ENCODE peak calls at places on chromosomes 13 and 19, in eight cellular contexts. Q, Y, D, J, K, V, T and G are unnamed samples.

GRCh38 chr19:55082023-55082851 is 6.6 kb downstream of the EPS8L1 start:
- DNase-seq in Q (no peak), Y (peak), D (no peak), J (peak), K (no peak), V (no peak), T (peak), G (peak)

GRCh38 chr19:5131031-5131865 is 162.3 kb downstream of the KDM4B start:
- DNase-seq in Q (peak), Y (no peak), D (no peak), J (peak), K (no peak), V (no peak), T (peak), G (peak)

GRCh38 chr13:80945328-80945727 is 604.4 kb upstream of the SPRY2 start:
- DNase-seq in Q (no peak), Y (no peak), D (no peak), J (no peak), K (no peak), V (peak), T (no peak), G (no peak)

GRCh38 chr13:46137627-46138026 is 32.8 kb upstream of the CPB2 start:
- DNase-seq in Q (no peak), Y (no peak), D (no peak), J (no peak), K (no peak), V (no peak), T (no peak), G (no peak)

GRCh38 chr13:51644649-51645048 is 60.4 kb downstream of the WDFY2 start:
- DNase-seq in Q (no peak), Y (peak), D (no peak), J (no peak), K (no peak), V (no peak), T (no peak), G (no peak)

GRCh38 chr19:33339016-33339749 is 34.3 kb upstream of the CEBPG start:
- DNase-seq in Q (no peak), Y (no peak), D (no peak), J (no peak), K (no peak), V (no peak), T (no peak), G (no peak)

GRCh38 chr13:49690990-49691886 is at the start of gene EBPL:
- DNase-seq in Q (peak), Y (peak), D (peak), J (peak), K (no peak), V (peak), T (peak), G (peak)

GRCh38 chr13:41944229-41944628 is 16.7 kb downstream of the VWA8 start:
- DNase-seq in Q (no peak), Y (no peak), D (no peak), J (no peak), K (no peak), V (no peak), T (no peak), G (no peak)

GRCh38 chr19:15468675-15469512 is 4.5 kb upstream of the RASAL3 start:
- DNase-seq in Q (no peak), Y (no peak), D (no peak), J (no peak), K (no peak), V (no peak), T (no peak), G (no peak)

GRCh38 chr19:19026299-19026971 is 6.9 kb downstream of the SUGP2 start:
- DNase-seq in Q (no peak), Y (peak), D (no peak), J (no peak), K (no peak), V (no peak), T (no peak), G (no peak)
- TF ChIP-seq CTCF in Q (no peak), Y (peak), D (no peak), J (no peak), K (no peak), V (no peak), T (peak), G (no peak)

GRCh38 chr19:41701401-41702075 is 6.9 kb upstream of the CEACAM5 start:
- DNase-seq in Q (no peak), Y (no peak), D (no peak), J (no peak), K (no peak), V (no peak), T (no peak), G (no peak)
- TF ChIP-seq CTCF in Q (peak), Y (no peak), D (no peak), J (peak), K (peak), V (no peak), T (peak), G (peak)

GRCh38 chr13:24503376-24503690 is 9.2 kb downstream of the PARP4 start:
- DNase-seq in Q (no peak), Y (no peak), D (no peak), J (no peak), K (no peak), V (no peak), T (no peak), G (no peak)

GRCh38 chr13:24502567-24503375 is 9.8 kb downstream of the PARP4 start:
- DNase-seq in Q (no peak), Y (peak), D (no peak), J (peak), K (no peak), V (no peak), T (no peak), G (no peak)

GRCh38 chr13:24506698-24507335 is 5.8 kb downstream of the PARP4 start:
- DNase-seq in Q (no peak), Y (no peak), D (no peak), J (no peak), K (no peak), V (no peak), T (no peak), G (no peak)

GRCh38 chr13:24505256-24505655 is 7.3 kb downstream of the PARP4 start:
- DNase-seq in Q (no peak), Y (no peak), D (no peak), J (no peak), K (no peak), V (no peak), T (no peak), G (no peak)

GRCh38 chr13:24505756-24506155 is 6.8 kb downstream of the PARP4 start:
- DNase-seq in Q (no peak), Y (no peak), D (no peak), J (no peak), K (no peak), V (no peak), T (no peak), G (no peak)
- TF ChIP-seq CTCF in Q (no peak), Y (no peak), D (no peak), J (no peak), K (no peak), V (no peak), T (no peak), G (no peak)

DNA sequence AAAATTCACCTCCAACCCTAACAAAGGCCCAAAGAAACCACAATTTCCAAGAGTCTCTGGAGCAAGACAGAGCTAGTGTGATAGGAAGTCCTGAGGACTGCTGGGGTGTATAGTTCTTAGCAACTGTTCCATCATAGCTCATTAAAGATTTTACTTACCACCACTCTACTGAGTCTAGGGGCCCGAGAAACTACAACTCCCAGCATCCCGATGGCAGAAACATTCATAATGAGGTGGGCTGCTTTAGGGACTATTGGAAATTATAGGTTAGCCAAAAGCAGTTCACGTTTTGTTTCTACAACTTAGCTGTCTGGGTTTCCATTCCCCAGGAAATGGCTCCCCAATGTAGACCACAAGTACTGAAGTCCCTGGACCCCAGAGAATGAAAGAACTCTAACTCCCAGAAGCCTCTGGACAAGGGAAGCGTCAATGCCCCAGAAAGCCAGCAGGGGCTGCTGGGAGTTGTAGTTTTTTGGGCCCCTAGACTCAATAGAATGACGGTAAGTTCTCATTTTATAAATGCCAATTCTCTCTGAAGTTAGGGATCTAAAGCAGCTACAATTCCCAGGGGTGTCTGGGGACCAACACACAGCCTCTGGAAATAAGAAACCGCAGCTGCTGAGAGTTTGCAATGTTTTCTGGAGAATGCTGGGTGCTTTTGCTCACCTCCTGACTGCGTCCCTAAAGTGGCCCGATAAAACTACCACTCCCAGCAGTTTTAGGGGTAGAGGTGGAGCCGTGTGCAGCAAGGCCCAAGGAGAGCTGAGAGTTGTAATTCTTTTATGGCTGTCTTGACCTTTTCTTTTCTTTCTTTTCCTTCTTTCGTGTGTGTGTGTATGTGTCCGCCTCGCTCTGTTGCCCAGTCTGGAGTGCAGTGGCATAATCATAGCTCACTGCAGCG is 11.1 kb downstream of the FTL start:
- DNase-seq in Q (peak), Y (no peak), D (no peak), J (no peak), K (no peak), V (peak), T (no peak), G (no peak)
- TF ChIP-seq CTCF in Q (no peak), Y (peak), D (peak), J (no peak), K (no peak), V (no peak), T (no peak), G (no peak)

DNA sequence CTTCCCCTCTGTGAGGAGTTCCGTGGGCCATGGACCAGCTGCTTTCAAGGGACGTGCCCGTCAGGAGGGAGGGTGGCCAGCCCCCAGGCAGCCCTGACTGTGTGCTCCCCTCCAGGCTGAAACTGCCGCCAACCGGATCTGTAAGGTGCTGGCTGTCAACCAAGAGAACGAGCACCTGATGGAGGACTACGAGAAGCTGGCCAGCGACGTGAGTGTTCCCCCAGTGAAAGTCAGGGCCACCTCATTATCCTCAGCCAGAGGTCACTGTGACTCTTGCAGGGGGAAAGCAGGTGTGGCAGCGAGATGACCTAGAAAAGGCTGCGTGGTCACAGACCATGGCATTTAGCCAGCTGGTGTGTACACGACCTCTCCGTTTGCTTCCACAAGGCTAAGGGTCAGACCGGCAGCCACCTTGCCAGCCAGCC is 29.9 kb downstream of the CAPN12 start:
- DNase-seq in Q (no peak), Y (no peak), D (no peak), J (no peak), K (no peak), V (no peak), T (no peak), G (no peak)
- TF ChIP-seq CTCF in Q (no peak), Y (no peak), D (no peak), J (no peak), K (no peak), V (no peak), T (no peak), G (no peak)

DNA sequence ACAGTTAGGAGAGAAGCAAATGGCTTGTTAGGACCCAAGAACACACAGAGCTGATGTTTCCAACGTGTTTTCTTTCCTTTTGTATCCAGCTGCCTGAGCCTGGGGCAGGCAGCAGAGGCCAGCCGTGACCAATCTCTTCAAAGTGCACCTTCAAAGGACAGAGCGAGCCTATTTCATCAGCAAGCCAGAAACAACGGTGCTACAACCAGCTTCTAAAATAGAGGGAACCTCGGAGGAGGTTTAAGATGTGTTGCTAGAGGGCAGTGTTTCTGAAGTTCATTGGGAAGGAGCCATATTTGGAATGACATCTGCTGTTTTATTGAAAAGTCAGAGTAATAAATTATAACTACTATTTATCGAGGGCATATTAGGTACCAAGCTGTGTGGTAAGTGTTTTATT is 56.2 kb upstream of the RFC3 start:
- DNase-seq in Q (no peak), Y (no peak), D (no peak), J (no peak), K (no peak), V (peak), T (no peak), G (no peak)
- TF ChIP-seq CTCF in Q (no peak), Y (no peak), D (no peak), J (no peak), K (peak), V (peak), T (no peak), G (no peak)

GRCh38 chr19:52191374-52191773 is 1.5 kb downstream of the PPP2R1A start:
- DNase-seq in Q (no peak), Y (no peak), D (no peak), J (no peak), K (no peak), V (no peak), T (no peak), G (no peak)

GRCh38 chr19:52187407-52187806 is 2.4 kb upstream of the PPP2R1A start:
- DNase-seq in Q (no peak), Y (no peak), D (no peak), J (no peak), K (no peak), V (no peak), T (no peak), G (no peak)

GRCh38 chr19:52189745-52190678 is at the start of gene PPP2R1A:
- DNase-seq in Q (peak), Y (peak), D (peak), J (peak), K (peak), V (peak), T (peak), G (peak)

GRCh38 chr19:52190679-52191293 is 934 bp downstream of the PPP2R1A start:
- DNase-seq in Q (no peak), Y (peak), D (no peak), J (peak), K (no peak), V (peak), T (peak), G (no peak)

DNA sequence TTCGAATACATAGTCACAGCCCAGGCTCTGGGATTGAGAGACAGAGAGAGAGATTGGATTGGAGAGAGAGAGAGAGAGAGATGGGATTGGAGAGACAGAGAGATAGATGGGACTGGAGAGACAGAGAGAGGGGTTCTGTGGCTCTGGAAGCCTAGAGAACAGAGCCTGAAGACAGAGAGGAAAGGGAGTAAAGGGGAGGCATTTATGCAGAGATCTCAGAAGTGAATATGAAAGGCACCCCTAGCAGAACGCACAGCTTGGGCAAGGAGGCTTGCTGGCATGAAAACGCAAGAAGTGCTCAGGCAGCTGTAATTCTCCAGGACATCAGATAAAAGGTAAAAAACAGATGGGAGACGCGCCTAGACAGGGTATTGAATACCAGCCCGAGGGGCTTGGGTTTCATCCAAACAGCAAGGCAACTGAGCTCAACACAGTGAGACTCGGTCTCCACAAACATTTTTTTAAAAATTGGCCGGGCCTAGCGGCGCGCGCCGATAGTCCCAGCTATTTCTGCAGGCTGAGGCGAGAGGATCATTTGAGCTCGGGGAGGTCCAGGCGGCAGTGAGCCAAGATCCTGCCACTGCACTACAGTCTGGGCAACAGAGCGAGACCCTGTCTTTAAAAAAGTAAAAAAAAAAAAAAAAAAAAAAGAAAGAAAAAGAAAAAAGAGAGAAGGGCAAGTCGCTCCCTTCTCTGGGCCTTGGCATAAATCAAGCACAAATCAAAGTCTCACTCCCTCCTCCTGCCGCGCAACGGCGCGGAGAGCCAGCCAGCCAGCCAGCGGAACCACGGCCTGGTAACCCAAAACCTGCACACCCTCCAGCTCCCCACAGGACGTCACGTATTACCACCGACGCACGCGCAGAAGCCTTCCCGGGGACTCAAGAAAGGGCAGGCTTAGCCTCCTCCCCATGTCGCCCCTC is 769 bp upstream of the PPP2R1A start:
- DNase-seq in Q (no peak), Y (no peak), D (peak), J (peak), K (no peak), V (peak), T (no peak), G (no peak)
- TF ChIP-seq CTCF in Q (no peak), Y (no peak), D (peak), J (no peak), K (no peak), V (peak), T (no peak), G (no peak)